ENCODE peak calls at places on chromosomes 4 and X, in seven cellular contexts. L is SK-N-SH, X is IMR-90, P is A549, E is HepG2, Q is GM12878, W is H1. U is an unnamed sample.

GRCh38 chrX:66402165-66402564 is 236.7 kb downstream of the EDA2R start:
- DNase-seq in L (no peak), X (no peak), P (no peak), E (no peak), Q (no peak), W (no peak), U (no peak)

GRCh38 chr4:173403051-173403450 is 4.1 kb upstream of the SCRG1 start:
- DNase-seq in L (no peak), X (peak; percentile 39), P (peak; percentile 13), E (no peak), Q (no peak), W (no peak), U (no peak)

GRCh38 chr4:3635090-3635820 is 103.0 kb upstream of the LRPAP1 start:
- DNase-seq in L (no peak), X (no peak), P (no peak), E (no peak), Q (no peak), W (no peak), U (no peak)

GRCh38 chr4:185304944-185305690 is 90.6 kb downstream of the LRP2BP start:
- DNase-seq in L (peak; percentile 28), X (peak; percentile 25), P (peak; percentile 20), E (peak; percentile 30), Q (peak; percentile 68), W (peak; percentile 25), U (no peak)

GRCh38 chr4:25330905-25331816 is 18.6 kb downstream of the ZCCHC4 start:
- DNase-seq in L (no peak), X (no peak), P (no peak), E (no peak), Q (no peak), W (no peak), U (no peak)

GRCh38 chr4:124095596-124095995 is 616.9 kb downstream of the ANKRD50 start:
- DNase-seq in L (no peak), X (peak; percentile 18), P (no peak), E (no peak), Q (no peak), W (no peak), U (no peak)

GRCh38 chr4:113109106-113109740 is 59.8 kb downstream of the ANK2 start:
- DNase-seq in L (no peak), X (no peak), P (no peak), E (peak; percentile 46), Q (no peak), W (no peak), U (no peak)

GRCh38 chr4:70734168-70734954 is 12.6 kb downstream of the RUFY3 start:
- DNase-seq in L (no peak), X (peak; percentile 55), P (no peak), E (peak; percentile 12), Q (peak; percentile 74), W (no peak), U (no peak)

GRCh38 chr4:24805566-24805965 is 10.2 kb downstream of the SOD3 start:
- DNase-seq in L (no peak), X (no peak), P (no peak), E (no peak), Q (no peak), W (no peak), U (peak; percentile 18)

GRCh38 chrX:142096263-142096662 is 108.8 kb downstream of the MAGEC2 start:
- DNase-seq in L (no peak), X (no peak), P (no peak), E (no peak), Q (no peak), W (no peak), U (no peak)

GRCh38 chr4:69881173-69881773 is 21.3 kb upstream of the SULT1E1 start:
- DNase-seq in L (peak; percentile 10), X (peak; percentile 44), P (peak; percentile 40), E (peak; percentile 66), Q (no peak), W (no peak), U (peak; percentile 10)

GRCh38 chr4:72473434-72473900 is 95.6 kb downstream of the ADAMTS3 start:
- DNase-seq in L (no peak), X (no peak), P (no peak), E (no peak), Q (no peak), W (no peak), U (peak; percentile 69)

GRCh38 chr4:141041021-141041476 is 92.2 kb downstream of the RNF150 start:
- DNase-seq in L (no peak), X (peak; percentile 54), P (no peak), E (no peak), Q (no peak), W (no peak), U (no peak)

GRCh38 chr4:7158081-7158750 is 34.1 kb upstream of the SORCS2 start:
- DNase-seq in L (no peak), X (no peak), P (no peak), E (no peak), Q (no peak), W (no peak), U (no peak)

GRCh38 chr4:144174401-144175067 is 34.0 kb upstream of the GYPA start:
- DNase-seq in L (peak; percentile 22), X (peak; percentile 59), P (peak; percentile 45), E (peak; percentile 22), Q (peak; percentile 16), W (no peak), U (peak; percentile 28)

GRCh38 chr4:153040677-153041076 is 104.6 kb downstream of the FHDC1 start:
- DNase-seq in L (no peak), X (no peak), P (no peak), E (no peak), Q (no peak), W (no peak), U (no peak)

GRCh38 chr4:80694178-80694577 is 336.3 kb upstream of the BMP3 start:
- DNase-seq in L (no peak), X (no peak), P (no peak), E (peak; percentile 5), Q (no peak), W (no peak), U (no peak)

GRCh38 chr4:95547708-95548471 is 883 bp downstream of the UNC5C start:
- DNase-seq in L (no peak), X (no peak), P (no peak), E (no peak), Q (no peak), W (no peak), U (no peak)

GRCh38 chr4:20684852-20685763 is 15.2 kb upstream of the PACRGL start:
- DNase-seq in L (peak; percentile 36), X (peak; percentile 27), P (peak; percentile 1), E (no peak), Q (no peak), W (no peak), U (peak; percentile 28)

GRCh38 chr4:41144812-41145211 is 69.5 kb downstream of the APBB2 start:
- DNase-seq in L (no peak), X (no peak), P (no peak), E (peak; percentile 44), Q (no peak), W (no peak), U (no peak)

GRCh38 chr4:41148292-41148691 is 66.0 kb downstream of the APBB2 start:
- DNase-seq in L (no peak), X (no peak), P (no peak), E (no peak), Q (no peak), W (no peak), U (no peak)

GRCh38 chr4:41145571-41146078 is 68.7 kb downstream of the APBB2 start:
- DNase-seq in L (no peak), X (peak; percentile 45), P (no peak), E (peak; percentile 61), Q (peak; percentile 31), W (no peak), U (no peak)

GRCh38 chr4:41146716-41147506 is 67.4 kb downstream of the APBB2 start:
- DNase-seq in L (no peak), X (peak; percentile 54), P (no peak), E (no peak), Q (no peak), W (no peak), U (no peak)

DNA sequence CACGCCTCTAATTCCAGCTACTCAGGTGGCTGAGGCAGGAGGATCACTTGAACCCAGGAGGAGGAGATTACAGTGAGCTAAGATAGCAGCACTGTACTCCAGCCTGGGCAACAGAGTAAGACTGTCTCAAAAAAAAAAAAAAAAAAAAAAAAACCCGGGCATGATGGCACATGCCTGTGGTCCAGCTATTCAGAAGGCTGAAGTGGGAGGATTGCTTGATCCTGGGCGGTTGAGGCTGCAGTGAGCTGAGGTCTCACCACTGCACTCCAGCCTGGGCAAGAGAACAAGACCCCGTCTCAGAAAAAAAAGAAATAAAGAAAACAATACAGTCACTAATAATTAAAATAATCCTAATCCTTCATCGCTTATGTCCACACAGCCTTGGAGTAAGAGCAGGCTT is 68.1 kb downstream of the APBB2 start:
- DNase-seq in L (no peak), X (no peak), P (no peak), E (no peak), Q (no peak), W (no peak), U (no peak)
- TF ChIP-seq RFX5 in L (no peak), X (no peak), P (no peak), E (no peak), Q (no peak), W (no peak), U (no peak)

GRCh38 chrX:130756233-130756632 is 146.8 kb downstream of the ENOX2 start:
- DNase-seq in L (no peak), X (no peak), P (no peak), E (no peak), Q (no peak), W (no peak), U (no peak)

GRCh38 chrX:130758072-130758471 is 144.9 kb downstream of the ENOX2 start:
- DNase-seq in L (no peak), X (no peak), P (no peak), E (no peak), Q (no peak), W (no peak), U (no peak)

DNA sequence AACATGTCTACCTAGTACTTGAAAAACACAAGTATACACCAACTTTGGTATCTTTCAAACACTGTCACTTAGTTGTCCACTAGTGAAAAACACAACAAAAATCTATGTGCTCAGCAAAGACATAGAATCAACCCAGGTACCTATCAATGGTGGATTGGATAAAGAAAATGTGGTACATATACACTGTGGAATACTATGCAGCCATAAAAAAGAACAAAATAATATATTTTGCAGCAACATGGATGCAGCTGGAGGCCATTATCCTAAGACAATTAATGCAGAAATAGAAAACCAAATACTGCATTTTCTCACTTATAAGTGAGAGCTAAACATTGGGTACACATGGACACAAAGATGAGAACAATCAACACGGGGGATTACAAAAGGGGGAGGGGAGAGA is 148.7 kb downstream of the ENOX2 start:
- DNase-seq in L (no peak), X (no peak), P (no peak), E (no peak), Q (no peak), W (no peak), U (no peak)
- TF ChIP-seq RFX5 in L (no peak), X (no peak), P (no peak), E (no peak), Q (no peak), W (no peak), U (no peak)

GRCh38 chr4:76028242-76028859 is 5.1 kb upstream of the CXCL10 start:
- DNase-seq in L (no peak), X (peak; percentile 17), P (no peak), E (no peak), Q (no peak), W (no peak), U (no peak)
- TF ChIP-seq RFX5 in L (no peak), X (no peak), P (no peak), E (no peak), Q (no peak), W (no peak), U (no peak)

DNA sequence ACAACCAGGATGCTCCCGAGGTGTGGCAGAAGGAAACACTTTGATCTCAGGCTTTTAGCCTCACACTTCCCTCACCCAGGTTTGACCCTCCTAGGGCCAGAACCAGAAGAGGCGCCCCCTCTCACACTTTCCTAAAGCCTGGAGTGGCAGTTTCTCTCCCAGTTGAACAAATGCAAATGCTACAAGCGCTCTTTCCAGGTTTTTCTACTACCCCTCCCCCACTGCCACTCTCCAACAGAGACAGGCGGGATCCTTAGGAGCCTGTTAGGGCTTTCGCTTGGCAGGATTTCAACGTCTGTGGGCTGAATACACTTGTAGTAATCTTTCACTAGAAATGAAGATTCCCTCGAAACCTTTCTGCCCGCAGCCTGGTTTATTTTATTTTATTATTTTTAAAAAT is 2.4 kb downstream of the TSC22D3 start:
- DNase-seq in L (no peak), X (no peak), P (no peak), E (no peak), Q (no peak), W (no peak), U (no peak)
- TF ChIP-seq RFX5 in L (no peak), X (no peak), P (no peak), E (no peak), Q (no peak), W (no peak), U (no peak)

U was measured in K562.